ENCODE peak calls at places on chromosomes 6 and 20, in five cellular contexts. V, T, K, R and W are unnamed samples.

GRCh38 chr6:111852704-111853103 is 20.5 kb downstream of the FYN start:
- DNase-seq in V (no peak), T (no peak), K (peak; percentile 34), R (no peak), W (no peak)

GRCh38 chr6:165915022-165915770 is 252.2 kb upstream of the PDE10A start:
- DNase-seq in V (no peak), T (no peak), K (no peak), R (no peak), W (no peak)

GRCh38 chr6:15763827-15764226 is 101.0 kb upstream of the DTNBP1 start:
- DNase-seq in V (peak; percentile 43), T (peak; percentile 82), K (peak; percentile 22), R (peak; percentile 46), W (no peak)

GRCh38 chr20:41643504-41643938 is 25.3 kb upstream of the CHD6 start:
- DNase-seq in V (peak; percentile 38), T (no peak), K (peak; percentile 80), R (peak; percentile 63), W (no peak)

GRCh38 chr6:154156135-154156948 is 117.3 kb downstream of the OPRM1 start:
- DNase-seq in V (peak; percentile 42), T (peak; percentile 67), K (peak; percentile 45), R (peak; percentile 62), W (peak; percentile 34)

GRCh38 chr6:110708295-110708965 is 106.8 kb downstream of the CDK19 start:
- DNase-seq in V (no peak), T (no peak), K (peak; percentile 65), R (no peak), W (no peak)

GRCh38 chr6:158184598-158184997 is 16.4 kb downstream of the GTF2H5 start:
- DNase-seq in V (no peak), T (no peak), K (peak; percentile 52), R (no peak), W (no peak)

GRCh38 chr6:163132050-163132750 is 282.3 kb upstream of the QKI start:
- DNase-seq in V (peak; percentile 27), T (no peak), K (no peak), R (no peak), W (no peak)

GRCh38 chr6:105215506-105215905 is 35.7 kb upstream of the POPDC3 start:
- DNase-seq in V (no peak), T (no peak), K (no peak), R (no peak), W (no peak)

GRCh38 chr6:85015396-85015990 is 251.1 kb upstream of the TBX18 start:
- DNase-seq in V (peak; percentile 71), T (peak; percentile 66), K (peak; percentile 42), R (peak; percentile 25), W (no peak)

GRCh38 chr6:125082931-125083683 is 70.5 kb upstream of the TPD52L1 start:
- DNase-seq in V (no peak), T (no peak), K (no peak), R (no peak), W (no peak)

GRCh38 chr20:62080249-62080993 is 14.7 kb upstream of the TAF4 start:
- DNase-seq in V (no peak), T (no peak), K (no peak), R (no peak), W (no peak)

GRCh38 chr20:31666258-31667042 is 28.7 kb downstream of the COX4I2 start:
- DNase-seq in V (no peak), T (peak; percentile 87), K (no peak), R (no peak), W (peak; percentile 59)

GRCh38 chr6:43951063-43951755 is 176.0 kb downstream of the MRPL14 start:
- DNase-seq in V (peak; percentile 90), T (peak; percentile 91), K (no peak), R (peak; percentile 87), W (no peak)

GRCh38 chr6:49911252-49911651 is 44.9 kb upstream of the CRISP1 start:
- DNase-seq in V (no peak), T (no peak), K (no peak), R (no peak), W (no peak)

GRCh38 chr6:72966628-72967280 is 258.5 kb downstream of the KHDC1L start:
- DNase-seq in V (no peak), T (no peak), K (peak; percentile 27), R (no peak), W (no peak)

GRCh38 chr6:36610041-36610440 is 15.9 kb downstream of the SRSF3 start:
- DNase-seq in V (no peak), T (no peak), K (no peak), R (no peak), W (no peak)

GRCh38 chr6:33721529-33721928 is 10.0 kb upstream of the UQCC2 start:
- DNase-seq in V (no peak), T (no peak), K (no peak), R (no peak), W (no peak)
- H3K27ac ChIP-seq in V (no peak overlapping the region), T (no peak overlapping the region), K (no peak overlapping the region), R (no peak overlapping the region), W (no peak overlapping the region)

GRCh38 chr6:98579089-98579488 is 255.3 kb upstream of the POU3F2 start:
- DNase-seq in V (no peak), T (no peak), K (no peak), R (no peak), W (no peak)
- H3K27ac ChIP-seq in V (no peak overlapping the region), T (no peak overlapping the region), K (no peak overlapping the region), R (no peak overlapping the region), W (no peak overlapping the region)

GRCh38 chr20:57399587-57400261 is 8.5 kb downstream of the RBM38 start:
- DNase-seq in V (no peak), T (no peak), K (peak; percentile 16), R (peak; percentile 53), W (peak; percentile 42)
- H3K27ac ChIP-seq in V (peak overlapping the region; percentile 93), T (no peak overlapping the region), K (no peak overlapping the region), R (no peak overlapping the region), W (peak overlapping the region; percentile 78)

DNA sequence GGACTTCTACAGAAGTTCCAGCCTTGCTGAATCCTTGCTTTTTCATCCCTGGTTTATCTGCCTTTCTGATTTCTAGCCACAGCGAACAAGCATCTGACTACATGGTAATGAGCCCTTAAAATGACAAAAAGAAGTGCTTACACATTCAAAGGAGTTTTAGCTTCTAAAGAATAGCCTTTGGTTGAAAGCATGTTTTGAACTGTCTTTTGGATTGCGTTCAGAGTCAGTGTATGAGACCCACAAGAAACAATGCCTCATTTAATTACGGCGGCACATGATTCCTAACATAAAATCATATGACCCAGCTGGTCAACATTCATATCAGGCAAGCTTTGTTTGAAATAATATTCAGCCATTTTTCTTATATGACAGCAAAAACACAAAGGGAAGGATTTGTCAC is 784.2 kb downstream of the KIF16B start:
- DNase-seq in V (no peak), T (no peak), K (no peak), R (no peak), W (no peak)
- H3K27ac ChIP-seq in V (no peak overlapping the region), T (no peak overlapping the region), K (no peak overlapping the region), R (no peak overlapping the region), W (no peak overlapping the region)

GRCh38 chr20:15895560-15896084 is 677.6 kb downstream of the KIF16B start:
- DNase-seq in V (no peak), T (no peak), K (no peak), R (no peak), W (no peak)

GRCh38 chr20:15890358-15890982 is 682.8 kb downstream of the KIF16B start:
- DNase-seq in V (no peak), T (no peak), K (no peak), R (no peak), W (no peak)

GRCh38 chr20:15889924-15890256 is 683.4 kb downstream of the KIF16B start:
- DNase-seq in V (no peak), T (no peak), K (no peak), R (no peak), W (no peak)

GRCh38 chr20:15899972-15900371 is 673.3 kb downstream of the KIF16B start:
- DNase-seq in V (no peak), T (no peak), K (no peak), R (no peak), W (no peak)

GRCh38 chr20:15895126-15895525 is 678.1 kb downstream of the KIF16B start:
- DNase-seq in V (no peak), T (no peak), K (no peak), R (no peak), W (no peak)
- H3K27ac ChIP-seq in V (no peak overlapping the region), T (no peak overlapping the region), K (no peak overlapping the region), R (no peak overlapping the region), W (no peak overlapping the region)

DNA sequence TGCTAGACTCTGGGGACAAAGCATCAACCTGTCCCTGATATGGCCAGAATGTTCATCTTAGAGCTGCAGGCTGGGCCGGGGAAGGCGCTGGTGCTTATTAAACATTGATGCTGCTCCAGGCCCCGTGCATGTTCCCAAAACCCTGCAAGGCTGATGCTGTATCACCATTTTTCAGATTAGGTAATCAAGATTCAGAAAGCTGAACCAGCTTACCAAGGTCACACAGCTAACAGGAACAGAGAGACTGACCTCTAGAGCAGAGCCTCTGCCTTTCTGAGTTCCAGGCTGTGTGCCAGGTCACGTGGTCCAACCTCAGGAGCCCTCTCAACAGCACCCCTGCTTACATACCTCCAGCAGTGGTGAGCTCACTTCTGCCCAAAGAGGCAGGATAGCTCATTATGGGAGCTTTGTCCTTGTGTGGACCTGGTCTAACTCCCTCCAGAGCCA is 16.1 kb upstream of the VSTM2L start:
- DNase-seq in V (no peak), T (no peak), K (no peak), R (no peak), W (no peak)
- H3K27ac ChIP-seq in V (no peak overlapping the region), T (no peak overlapping the region), K (no peak overlapping the region), R (no peak overlapping the region), W (no peak overlapping the region)